ENCODE peak calls at places on chromosomes 3 and 15, in four cellular contexts. H is HepG2, I is K562, S is GM12878. Z is an unnamed sample.

GRCh38 chr3:197337214-197337613 is 38.8 kb upstream of the DLG1 start:
- DNase-seq in I (no peak), S (no peak), H (no peak), Z (no peak)

GRCh38 chr3:50347187-50347813 is 1.8 kb upstream of the ZMYND10 start:
- DNase-seq in H (peak; percentile 59), I (no peak), S (no peak), Z (peak; percentile 84)

GRCh38 chr3:157868168-157868567 is 238.1 kb downstream of the SHOX2 start:
- DNase-seq in I (no peak), H (no peak), S (no peak), Z (no peak)

GRCh38 chr3:170228093-170228766 is 6.0 kb downstream of the PRKCI start:
- DNase-seq in H (no peak), S (no peak), I (no peak), Z (no peak)

GRCh38 chr15:29854413-29854812 is 32.1 kb upstream of the TJP1 start:
- DNase-seq in S (no peak), I (no peak), H (no peak), Z (no peak)

GRCh38 chr3:142962520-142963265 is 781 bp downstream of the PAQR9 start:
- DNase-seq in S (no peak), H (no peak), I (no peak), Z (no peak)

GRCh38 chr15:96978937-96979473 is 648.5 kb downstream of the NR2F2 start:
- DNase-seq in H (no peak), S (no peak), I (no peak), Z (no peak)

GRCh38 chr3:122635789-122636188 is 44.9 kb upstream of the PARP14 start:
- DNase-seq in H (no peak), S (no peak), I (no peak), Z (no peak)

GRCh38 chr3:147812186-147812911 is 403.2 kb downstream of the ZIC1 start:
- DNase-seq in S (no peak), H (no peak), I (no peak), Z (peak; percentile 88)

GRCh38 chr3:48400824-48401433 is 28.9 kb downstream of the FBXW12 start:
- DNase-seq in S (peak; percentile 26), I (peak; percentile 79), H (peak; percentile 73), Z (peak; percentile 52)

GRCh38 chr15:70748281-70748747 is 15.0 kb downstream of the UACA start:
- DNase-seq in I (no peak), S (no peak), H (no peak), Z (no peak)

GRCh38 chr3:40661285-40661684 is 136.5 kb downstream of the ZNF621 start:
- DNase-seq in H (no peak), S (no peak), I (no peak), Z (no peak)

GRCh38 chr15:80554526-80554925 is 140.6 kb upstream of the ABHD17C start:
- DNase-seq in S (no peak), I (no peak), H (no peak), Z (no peak)

GRCh38 chr3:39148116-39149058 is 5.0 kb downstream of the CSRNP1 start:
- DNase-seq in I (peak; percentile 54), S (no peak), H (no peak), Z (peak; percentile 91)

GRCh38 chr15:59696332-59696731 is 7.2 kb upstream of the BNIP2 start:
- DNase-seq in I (no peak), S (no peak), H (no peak), Z (no peak)

GRCh38 chr3:54550216-54550977 is 377.5 kb downstream of the LRTM1 start:
- DNase-seq in I (no peak), H (no peak), S (no peak), Z (no peak)

GRCh38 chr3:16906679-16907078 is 21.9 kb downstream of the PLCL2 start:
- DNase-seq in H (no peak), S (no peak), I (no peak), Z (peak; percentile 65)

GRCh38 chr3:62990704-62991413 is 115.6 kb upstream of the CADPS start:
- DNase-seq in S (no peak), I (no peak), H (no peak), Z (no peak)

GRCh38 chr15:63070681-63071129 is 28.2 kb downstream of the TPM1 start:
- DNase-seq in S (peak; percentile 25), H (no peak), I (no peak), Z (no peak)

GRCh38 chr3:31610700-31611275 is 78.1 kb downstream of the STT3B start:
- DNase-seq in S (no peak), H (peak; percentile 23), I (peak; percentile 18), Z (peak; percentile 70)

GRCh38 chr3:140727886-140728285 is 50.0 kb downstream of the TRIM42 start:
- DNase-seq in I (no peak), S (no peak), H (peak; percentile 56), Z (no peak)

GRCh38 chr3:141690366-141691072 is 47.6 kb upstream of the RNF7 start:
- DNase-seq in I (no peak), S (no peak), H (no peak), Z (no peak)

GRCh38 chr15:42605281-42605744 is 29.9 kb downstream of the STARD9 start:
- DNase-seq in I (no peak), S (peak; percentile 59), H (no peak), Z (peak; percentile 81)

GRCh38 chr3:50272911-50273688 is 4.2 kb downstream of the SEMA3B start:
- DNase-seq in H (peak; percentile 64), S (peak; percentile 44), I (peak; percentile 88), Z (peak; percentile 84)

GRCh38 chr15:72784233-72784876 is 797 bp upstream of the ADPGK start:
- DNase-seq in I (peak; percentile 50), H (peak; percentile 62), S (peak; percentile 43), Z (peak; percentile 87)

GRCh38 chr3:135159848-135160247 is 364.8 kb downstream of the EPHB1 start:
- DNase-seq in H (no peak), S (no peak), I (no peak), Z (no peak)

GRCh38 chr15:66114863-66115425 is 138.6 kb downstream of the MEGF11 start:
- DNase-seq in H (no peak), I (no peak), S (no peak), Z (no peak)

GRCh38 chr3:123457841-123458240 is 9.0 kb upstream of the ADCY5 start:
- DNase-seq in H (no peak), S (no peak), I (no peak), Z (no peak)

GRCh38 chr3:163622384-163622783 is 1455.9 kb downstream of the SI start:
- DNase-seq in H (peak; percentile 43), S (no peak), I (peak; percentile 5), Z (no peak)

GRCh38 chr3:153809097-153809496 is 312.1 kb upstream of the ARHGEF26 start:
- DNase-seq in S (no peak), H (no peak), I (no peak), Z (no peak)

GRCh38 chr15:83064859-83065258 is 2.2 kb downstream of the BTBD1 start:
- DNase-seq in I (no peak), H (no peak), S (no peak), Z (peak; percentile 31)

GRCh38 chr3:54086639-54087405 is 35.5 kb upstream of the CACNA2D3 start:
- DNase-seq in H (no peak), I (no peak), S (no peak), Z (no peak)

GRCh38 chr15:84752195-84752594 is 3.8 kb downstream of the ZNF592 start:
- DNase-seq in I (no peak), S (no peak), H (peak; percentile 63), Z (no peak)

GRCh38 chr15:40511093-40511471 is 40.3 kb downstream of the CHST14 start:
- DNase-seq in I (no peak), S (no peak), H (no peak), Z (no peak)

DNA sequence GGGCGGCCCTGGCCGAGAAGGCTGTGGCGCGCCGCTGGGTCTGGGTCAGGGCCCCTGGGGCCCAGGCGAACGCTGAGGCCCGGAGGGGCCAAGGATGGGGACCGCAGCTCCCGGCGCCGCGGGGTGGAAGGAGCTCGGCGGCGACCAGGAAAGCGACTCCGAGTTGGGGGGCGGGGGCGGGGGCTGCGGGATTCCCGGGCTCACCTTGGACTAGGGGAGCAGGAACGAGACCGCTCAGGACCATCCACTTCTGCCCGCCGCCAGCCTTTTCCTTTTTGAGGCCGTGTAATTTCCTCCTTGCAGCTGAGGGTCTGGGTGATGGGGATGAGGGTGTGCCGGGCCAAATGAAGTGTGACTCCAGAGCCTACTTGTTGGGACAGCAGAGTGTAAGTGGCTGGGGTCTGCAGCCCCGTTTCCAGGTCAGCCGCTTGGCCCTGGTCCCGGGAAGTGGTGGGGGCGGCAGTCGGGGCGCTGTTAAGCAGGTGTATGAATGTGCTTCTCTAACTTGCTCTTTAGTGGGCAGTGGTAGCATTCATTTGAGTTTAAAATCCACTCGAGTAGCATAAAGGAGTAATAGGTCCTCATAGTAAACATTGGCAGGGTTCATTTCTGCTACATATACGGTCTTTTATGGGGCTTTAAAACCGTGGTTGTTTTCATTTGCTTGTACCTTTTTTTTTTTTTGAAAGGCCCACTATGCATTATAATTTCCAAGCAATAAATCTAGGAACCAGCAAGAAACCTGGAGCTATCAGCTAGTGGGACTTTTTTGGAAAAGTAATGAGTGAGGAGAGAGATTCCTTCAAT is 717 bp downstream of the PXK start:
- DNase-seq in S (no peak), H (no peak), I (no peak), Z (peak; percentile 46)
- H3K4me3 ChIP-seq in S (peak overlapping the region; percentile 93), H (peak overlapping the region; percentile 96), I (peak overlapping the region; percentile 72), Z (peak overlapping the region; percentile 63)

DNA sequence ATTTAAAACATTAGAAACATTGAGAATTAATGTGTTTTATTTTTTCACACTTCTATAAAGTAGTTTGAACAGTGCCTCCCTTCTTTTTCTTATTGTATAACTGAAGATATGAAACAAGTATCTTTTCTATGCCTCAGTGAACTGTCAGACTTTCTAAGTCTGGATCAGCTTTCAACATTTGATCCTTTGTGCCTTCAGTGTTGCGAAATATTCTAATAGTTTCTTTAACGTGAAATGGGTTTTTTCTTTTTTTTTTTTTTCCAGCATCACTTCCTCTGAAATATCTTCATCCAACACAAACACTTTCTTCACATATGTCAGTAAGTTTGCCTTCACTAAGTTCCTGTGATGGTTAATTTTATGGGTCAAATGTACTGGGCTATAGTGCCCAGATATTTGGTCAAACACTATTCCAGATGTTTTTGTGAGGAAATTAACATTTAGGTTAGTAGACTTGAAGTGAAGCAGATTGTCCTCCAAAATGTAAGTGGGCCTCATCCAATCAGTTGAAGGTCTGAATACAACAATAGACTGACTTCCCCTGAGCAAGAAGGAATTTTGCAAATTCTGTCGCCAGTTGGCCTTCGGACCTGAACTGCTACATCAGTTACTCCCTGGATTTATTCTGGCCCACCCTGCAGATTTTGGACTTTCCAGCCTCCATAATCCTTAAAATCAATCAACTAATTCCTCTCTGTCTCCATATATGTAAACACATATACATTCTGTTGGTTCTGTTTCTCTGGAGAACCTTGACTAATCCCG is 6.4 kb upstream of the CPOX start:
- DNase-seq in H (peak; percentile 21), S (no peak), I (no peak), Z (no peak)
- TF ChIP-seq MYC in H (no peak), S (no peak), I (no peak), Z (no peak)

GRCh38 chr3:120094776-120095225 is 554 bp upstream of the GSK3B start:
- DNase-seq in H (peak; percentile 99), S (peak; percentile 99), I (peak; percentile 85), Z (peak; percentile 100)
- TF ChIP-seq EZH2 in H (no peak), S (no peak), I (no peak), Z (peak; percentile 85)

DNA sequence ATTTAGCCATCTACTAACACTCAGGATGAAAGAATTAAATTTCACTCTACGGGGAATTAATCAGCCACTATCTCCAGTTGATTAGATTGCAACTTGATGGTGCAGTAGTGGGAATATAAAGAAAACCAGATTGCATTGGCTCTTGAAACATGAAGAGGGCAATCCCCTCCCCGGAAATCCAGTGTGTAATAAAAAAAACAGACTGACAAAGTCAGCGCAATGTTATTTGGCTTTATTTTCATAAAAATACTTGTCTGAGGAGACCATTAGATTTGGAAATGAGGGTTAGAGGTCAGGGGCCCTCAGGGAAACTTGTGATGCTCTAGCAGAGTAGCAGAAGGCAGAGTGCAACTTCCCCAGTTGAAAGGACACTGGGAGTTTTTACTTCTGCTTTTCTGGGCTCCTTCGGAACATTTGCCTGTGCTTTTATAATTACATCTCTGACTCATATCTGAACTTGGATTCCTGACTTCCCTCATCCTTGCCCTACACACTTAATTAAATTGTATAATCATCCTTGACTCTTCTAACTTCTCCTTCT is 326.8 kb downstream of the TUSC7 start:
- DNase-seq in H (no peak), S (no peak), I (no peak), Z (peak; percentile 53)
- H3K4me3 ChIP-seq in H (no peak overlapping the region), S (no peak overlapping the region), I (no peak overlapping the region), Z (no peak overlapping the region)